ENCODE peak calls at places on chromosomes 7 and 10, in eight cellular contexts. B is brain microvascular endothelial cell; R is body of pancreas; G is activated naive CD4-positive, alpha-beta T cell treated with anti-CD3 and anti-CD28 coated beads, Interleukin-2, amount 50 U/mL, for 16 hours; V is hypothalamus; F is progenitor cell of endocrine pancreas; C is RPMI8226; Y is dorsolateral prefrontal cortex. M is an unnamed sample.
A peak's percentile ranks its signal among the peaks of the same experiment; 100 is the strongest.

GRCh38 chr7:88218836-88219605 is 817 bp downstream of the SRI start:
- DNase-seq in B (peak; percentile 44), R (peak; percentile 72), G (no peak), V (no peak), F (no peak), C (peak; percentile 79), Y (no peak), M (peak; percentile 53)

GRCh38 chr10:110356628-110357245 is 52.0 kb upstream of the SMNDC1 start:
- DNase-seq in B (peak; percentile 76), R (no peak), G (peak; percentile 53), V (no peak), F (no peak), C (peak; percentile 92), Y (no peak), M (no peak)

GRCh38 chr7:122515404-122515803 is 183.5 kb downstream of the RNF133 start:
- DNase-seq in B (no peak), R (peak; percentile 33), G (no peak), V (no peak), F (no peak), C (peak; percentile 83), Y (no peak), M (no peak)

GRCh38 chr7:30091431-30092386 is 43.1 kb upstream of the MTURN start:
- DNase-seq in B (no peak), R (no peak), G (no peak), V (no peak), F (no peak), C (no peak), Y (no peak), M (peak; percentile 65)

GRCh38 chr7:68121655-68122054 is 1125.0 kb downstream of the TYW1 start:
- DNase-seq in B (no peak), R (no peak), G (no peak), V (no peak), F (no peak), C (no peak), Y (no peak), M (no peak)

GRCh38 chr10:133310399-133310755 is 1.7 kb downstream of the ZNF511 start:
- DNase-seq in B (no peak), R (no peak), G (no peak), V (no peak), F (no peak), C (no peak), Y (no peak), M (no peak)

GRCh38 chr7:48107926-48108472 is 18.9 kb downstream of the UPP1 start:
- DNase-seq in B (no peak), R (no peak), G (no peak), V (no peak), F (no peak), C (no peak), Y (no peak), M (no peak)

GRCh38 chr10:28839600-28840007 is 162.3 kb downstream of the BAMBI start:
- DNase-seq in B (peak; percentile 95), R (no peak), G (no peak), V (no peak), F (no peak), C (no peak), Y (no peak), M (no peak)

GRCh38 chr7:64885520-64886240 is 17.4 kb upstream of the ZNF273 start:
- DNase-seq in B (no peak), R (no peak), G (no peak), V (no peak), F (no peak), C (no peak), Y (no peak), M (peak; percentile 2)

GRCh38 chr7:83457022-83457892 is 191.7 kb downstream of the SEMA3E start:
- DNase-seq in B (no peak), R (no peak), G (no peak), V (no peak), F (no peak), C (no peak), Y (no peak), M (no peak)

GRCh38 chr10:70779685-70780369 is 5.3 kb downstream of the TBATA start:
- DNase-seq in B (no peak), R (no peak), G (no peak), V (no peak), F (no peak), C (no peak), Y (no peak), M (peak; percentile 4)

GRCh38 chr10:373516-374309 is 238.5 kb downstream of the ZMYND11 start:
- DNase-seq in B (peak; percentile 94), R (peak; percentile 56), G (no peak), V (no peak), F (no peak), C (no peak), Y (no peak), M (peak; percentile 42)

GRCh38 chr7:127879436-127879835 is 151.8 kb downstream of the LRRC4 start:
- DNase-seq in B (peak; percentile 31), R (no peak), G (no peak), V (no peak), F (no peak), C (no peak), Y (no peak), M (no peak)

GRCh38 chr7:110827287-110827855 is 263.6 kb upstream of the LRRN3 start:
- DNase-seq in B (no peak), R (no peak), G (no peak), V (no peak), F (no peak), C (no peak), Y (no peak), M (no peak)

GRCh38 chr7:19916011-19916410 is 142.6 kb upstream of the TMEM196 start:
- DNase-seq in B (no peak), R (no peak), G (no peak), V (no peak), F (no peak), C (no peak), Y (no peak), M (no peak)

M was measured in AG08396.